ENCODE peak calls at places on chromosomes 4 and X, in five cellular contexts. One of them, this sample, is unnamed.

GRCh38 chrX:40471965-40472648 is 108.7 kb upstream of the ATP6AP2 start:
- DNase-seq in neuronal stem cell: no peak
- DNase-seq in hepatocyte: peak
- DNase-seq in caudate nucleus: peak
- DNase-seq in dorsolateral prefrontal cortex: peak
- DNase-seq in this sample: peak

GRCh38 chrX:585115-585808 is 45.3 kb upstream of the SHOX start:
- DNase-seq in caudate nucleus: no peak
- DNase-seq in hepatocyte: no peak
- DNase-seq in neuronal stem cell: no peak
- DNase-seq in dorsolateral prefrontal cortex: no peak
- DNase-seq in this sample: no peak

GRCh38 chrX:69398881-69399280 is 105.2 kb upstream of the NALF2 start:
- DNase-seq in dorsolateral prefrontal cortex: no peak
- DNase-seq in neuronal stem cell: no peak
- DNase-seq in hepatocyte: no peak
- DNase-seq in caudate nucleus: no peak
- DNase-seq in this sample: no peak

GRCh38 chr4:38236503-38236902 is 276.3 kb downstream of the PTTG2 start:
- DNase-seq in neuronal stem cell: no peak
- DNase-seq in hepatocyte: no peak
- DNase-seq in dorsolateral prefrontal cortex: no peak
- DNase-seq in caudate nucleus: no peak
- DNase-seq in this sample: no peak

GRCh38 chrX:68840256-68840655 is 11.4 kb downstream of the EFNB1 start:
- DNase-seq in neuronal stem cell: no peak
- DNase-seq in hepatocyte: no peak
- DNase-seq in caudate nucleus: no peak
- DNase-seq in dorsolateral prefrontal cortex: no peak
- DNase-seq in this sample: no peak

GRCh38 chrX:23634181-23634580 is 33.1 kb upstream of the PRDX4 start:
- DNase-seq in dorsolateral prefrontal cortex: no peak
- DNase-seq in caudate nucleus: no peak
- DNase-seq in neuronal stem cell: no peak
- DNase-seq in hepatocyte: no peak
- DNase-seq in this sample: no peak

GRCh38 chr4:26985836-26986235 is 125.2 kb downstream of the STIM2 start:
- DNase-seq in dorsolateral prefrontal cortex: no peak
- DNase-seq in hepatocyte: no peak
- DNase-seq in neuronal stem cell: no peak
- DNase-seq in caudate nucleus: no peak
- DNase-seq in this sample: no peak

GRCh38 chr4:129362685-129363274 is 266.8 kb downstream of the C4orf33 start:
- DNase-seq in neuronal stem cell: peak
- DNase-seq in caudate nucleus: no peak
- DNase-seq in dorsolateral prefrontal cortex: peak
- DNase-seq in hepatocyte: peak
- DNase-seq in this sample: peak

GRCh38 chr4:149630079-149630478 is 185.6 kb downstream of the IQCM start:
- DNase-seq in dorsolateral prefrontal cortex: no peak
- DNase-seq in neuronal stem cell: no peak
- DNase-seq in caudate nucleus: no peak
- DNase-seq in hepatocyte: no peak
- DNase-seq in this sample: no peak

GRCh38 chr4:40918330-40918729 is 168.6 kb downstream of the NSUN7 start:
- DNase-seq in caudate nucleus: no peak
- DNase-seq in neuronal stem cell: no peak
- DNase-seq in dorsolateral prefrontal cortex: no peak
- DNase-seq in hepatocyte: peak
- DNase-seq in this sample: peak

GRCh38 chrX:129606918-129607317 is 47.8 kb downstream of the APLN start:
- DNase-seq in neuronal stem cell: peak
- DNase-seq in hepatocyte: peak
- DNase-seq in dorsolateral prefrontal cortex: peak
- DNase-seq in caudate nucleus: no peak
- DNase-seq in this sample: peak

GRCh38 chrX:120021927-120022326 is 55.6 kb downstream of the RHOXF2B start:
- DNase-seq in dorsolateral prefrontal cortex: no peak
- DNase-seq in neuronal stem cell: no peak
- DNase-seq in caudate nucleus: no peak
- DNase-seq in hepatocyte: no peak
- DNase-seq in this sample: no peak

GRCh38 chr4:38983756-38984647 is 48.2 kb downstream of the TMEM156 start:
- DNase-seq in dorsolateral prefrontal cortex: no peak
- DNase-seq in neuronal stem cell: peak
- DNase-seq in caudate nucleus: no peak
- DNase-seq in hepatocyte: no peak
- DNase-seq in this sample: no peak

GRCh38 chr4:74426101-74426500 is 18.8 kb upstream of the AREG start:
- DNase-seq in caudate nucleus: no peak
- DNase-seq in dorsolateral prefrontal cortex: no peak
- DNase-seq in hepatocyte: no peak
- DNase-seq in neuronal stem cell: no peak
- DNase-seq in this sample: no peak

GRCh38 chr4:67604029-67604381 is 45.5 kb downstream of the STAP1 start:
- DNase-seq in caudate nucleus: no peak
- DNase-seq in dorsolateral prefrontal cortex: no peak
- DNase-seq in neuronal stem cell: no peak
- DNase-seq in hepatocyte: no peak
- DNase-seq in this sample: no peak

GRCh38 chr4:76023381-76023780 is at the start of gene CXCL10:
- DNase-seq in neuronal stem cell: no peak
- DNase-seq in hepatocyte: no peak
- DNase-seq in caudate nucleus: no peak
- DNase-seq in dorsolateral prefrontal cortex: no peak
- DNase-seq in this sample: no peak

GRCh38 chrX:153381684-153382532 is 19.2 kb downstream of the PNMA6E start:
- DNase-seq in hepatocyte: peak
- DNase-seq in dorsolateral prefrontal cortex: peak
- DNase-seq in neuronal stem cell: peak
- DNase-seq in caudate nucleus: no peak
- DNase-seq in this sample: no peak

GRCh38 chrX:7027071-7027470 is 120.4 kb upstream of the STS start:
- DNase-seq in dorsolateral prefrontal cortex: no peak
- DNase-seq in neuronal stem cell: no peak
- DNase-seq in caudate nucleus: no peak
- DNase-seq in hepatocyte: no peak
- DNase-seq in this sample: no peak

GRCh38 chr4:82748176-82748575 is 50.4 kb downstream of the SCD5 start:
- DNase-seq in caudate nucleus: no peak
- DNase-seq in hepatocyte: no peak
- DNase-seq in dorsolateral prefrontal cortex: peak
- DNase-seq in neuronal stem cell: no peak
- DNase-seq in this sample: no peak

GRCh38 chr4:38670939-38671593 is 7.1 kb downstream of the KLF3 start:
- DNase-seq in hepatocyte: no peak
- DNase-seq in neuronal stem cell: no peak
- DNase-seq in dorsolateral prefrontal cortex: no peak
- DNase-seq in caudate nucleus: no peak
- DNase-seq in this sample: no peak

GRCh38 chr4:8607603-8608481 is 15.3 kb downstream of the CPZ start:
- DNase-seq in caudate nucleus: no peak
- DNase-seq in dorsolateral prefrontal cortex: no peak
- DNase-seq in hepatocyte: peak
- DNase-seq in neuronal stem cell: peak
- DNase-seq in this sample: no peak

DNA sequence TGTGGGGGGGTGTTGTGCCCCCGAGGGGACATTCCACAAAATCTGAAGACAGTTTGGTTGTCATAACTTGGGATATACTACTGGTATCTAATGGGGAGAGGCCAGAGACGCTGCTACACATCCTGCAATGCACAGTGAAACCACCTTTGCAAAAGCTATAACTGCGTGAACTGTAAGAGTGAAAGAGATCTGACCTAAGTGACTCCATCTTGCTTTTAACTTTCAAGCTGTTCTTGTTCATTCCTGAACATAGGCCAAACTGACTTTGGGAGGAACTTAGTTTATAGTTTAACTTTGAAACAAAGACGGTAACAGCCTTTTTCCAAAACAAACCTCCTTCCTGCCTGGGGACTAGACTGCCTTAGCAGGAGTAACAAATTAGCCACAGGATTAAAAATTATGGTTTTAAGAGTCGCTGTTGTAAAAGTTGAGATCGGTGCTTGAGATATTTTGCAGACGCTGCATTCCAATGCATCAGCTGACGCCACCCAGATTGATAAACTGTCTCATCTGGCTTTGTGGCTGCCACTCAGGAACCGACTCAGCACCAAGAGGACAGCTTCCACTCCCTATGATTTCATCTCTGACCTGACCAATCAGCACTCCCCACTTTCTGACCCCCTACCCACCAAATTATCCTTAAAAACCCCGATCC is 70.9 kb downstream of the ATXN3L start:
- DNase-seq in neuronal stem cell: no peak
- DNase-seq in caudate nucleus: no peak
- DNase-seq in hepatocyte: no peak
- DNase-seq in dorsolateral prefrontal cortex: no peak
- DNase-seq in this sample: no peak
- H3K27ac ChIP-seq in neuronal stem cell: no peak
- H3K27ac ChIP-seq in caudate nucleus: no peak
- H3K27ac ChIP-seq in hepatocyte: peak
- H3K27ac ChIP-seq in dorsolateral prefrontal cortex: no peak
- H3K27ac ChIP-seq in this sample: peak

GRCh38 chr4:87649980-87650379 is at the start of gene DMP1:
- DNase-seq in dorsolateral prefrontal cortex: no peak
- DNase-seq in neuronal stem cell: no peak
- DNase-seq in caudate nucleus: no peak
- DNase-seq in hepatocyte: no peak
- DNase-seq in this sample: no peak

GRCh38 chr4:87654487-87655044 is 4.5 kb downstream of the DMP1 start:
- DNase-seq in hepatocyte: no peak
- DNase-seq in caudate nucleus: no peak
- DNase-seq in neuronal stem cell: no peak
- DNase-seq in dorsolateral prefrontal cortex: no peak
- DNase-seq in this sample: no peak

GRCh38 chr4:87651941-87652340 is 1.9 kb downstream of the DMP1 start:
- DNase-seq in caudate nucleus: no peak
- DNase-seq in hepatocyte: no peak
- DNase-seq in neuronal stem cell: no peak
- DNase-seq in dorsolateral prefrontal cortex: no peak
- DNase-seq in this sample: no peak

DNA sequence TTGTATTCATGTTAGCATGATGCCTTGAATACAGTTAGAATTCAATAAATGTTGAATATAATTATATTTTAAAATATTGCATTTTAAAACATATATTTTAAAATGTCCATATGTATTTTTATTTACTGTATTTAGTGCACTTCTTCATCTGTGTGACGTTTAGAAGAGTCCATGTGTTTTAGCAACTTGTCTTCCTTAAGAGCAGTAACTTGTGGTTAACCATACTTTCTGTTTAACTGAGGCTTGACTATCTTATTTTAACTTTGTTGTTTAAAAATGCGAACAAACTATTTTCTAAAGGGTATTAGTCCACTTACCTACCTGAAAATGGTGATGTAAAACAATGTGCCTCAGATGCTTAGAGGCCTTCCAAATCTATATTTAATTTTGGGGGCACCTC is 858 bp downstream of the DMP1 start:
- DNase-seq in dorsolateral prefrontal cortex: no peak
- DNase-seq in hepatocyte: no peak
- DNase-seq in neuronal stem cell: no peak
- DNase-seq in caudate nucleus: no peak
- DNase-seq in this sample: no peak
- H3K27ac ChIP-seq in dorsolateral prefrontal cortex: no peak
- H3K27ac ChIP-seq in hepatocyte: no peak
- H3K27ac ChIP-seq in neuronal stem cell: no peak
- H3K27ac ChIP-seq in caudate nucleus: no peak
- H3K27ac ChIP-seq in this sample: no peak

GRCh38 chrX:19349263-19349662 is 5.5 kb downstream of the PDHA1 start:
- DNase-seq in caudate nucleus: no peak
- DNase-seq in hepatocyte: no peak
- DNase-seq in dorsolateral prefrontal cortex: no peak
- DNase-seq in neuronal stem cell: no peak
- DNase-seq in this sample: no peak

GRCh38 chrX:19347916-19348315 is 4.2 kb downstream of the PDHA1 start:
- DNase-seq in caudate nucleus: no peak
- DNase-seq in hepatocyte: no peak
- DNase-seq in neuronal stem cell: no peak
- DNase-seq in dorsolateral prefrontal cortex: no peak
- DNase-seq in this sample: no peak

GRCh38 chrX:19354625-19355024 is 10.9 kb downstream of the PDHA1 start:
- DNase-seq in dorsolateral prefrontal cortex: no peak
- DNase-seq in neuronal stem cell: no peak
- DNase-seq in hepatocyte: no peak
- DNase-seq in caudate nucleus: no peak
- DNase-seq in this sample: no peak

DNA sequence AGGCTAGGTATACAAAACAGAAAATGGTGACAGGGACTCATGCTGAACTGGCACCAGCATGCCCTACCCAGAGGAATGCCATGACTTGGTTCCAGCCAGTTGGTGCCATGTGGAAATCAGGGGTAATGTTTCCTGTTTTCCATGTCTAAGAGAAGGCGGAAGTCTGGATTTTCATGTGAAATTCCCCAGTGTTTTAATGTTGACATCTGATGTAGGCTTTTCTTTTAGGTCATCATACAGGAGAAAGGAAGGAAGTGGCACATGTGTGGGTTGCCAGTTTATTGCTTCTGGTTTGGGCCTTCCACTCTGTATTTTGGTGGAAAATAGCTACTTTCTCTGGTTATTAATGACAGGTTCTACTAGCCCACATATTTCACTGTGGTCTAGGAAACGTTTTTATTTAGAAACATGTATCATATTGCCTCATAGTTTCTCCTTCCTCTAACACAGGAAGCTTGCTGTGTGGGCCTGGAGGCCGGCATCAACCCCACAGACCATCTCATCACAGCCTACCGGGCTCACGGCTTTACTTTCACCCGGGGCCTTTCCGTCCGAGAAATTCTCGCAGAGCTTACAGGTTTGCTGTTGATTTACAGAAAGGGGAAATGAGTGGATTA is 7.2 kb downstream of the PDHA1 start:
- DNase-seq in caudate nucleus: no peak
- DNase-seq in neuronal stem cell: no peak
- DNase-seq in hepatocyte: no peak
- DNase-seq in dorsolateral prefrontal cortex: no peak
- DNase-seq in this sample: no peak
- H3K27ac ChIP-seq in caudate nucleus: no peak
- H3K27ac ChIP-seq in neuronal stem cell: no peak
- H3K27ac ChIP-seq in hepatocyte: no peak
- H3K27ac ChIP-seq in dorsolateral prefrontal cortex: no peak
- H3K27ac ChIP-seq in this sample: no peak

DNA sequence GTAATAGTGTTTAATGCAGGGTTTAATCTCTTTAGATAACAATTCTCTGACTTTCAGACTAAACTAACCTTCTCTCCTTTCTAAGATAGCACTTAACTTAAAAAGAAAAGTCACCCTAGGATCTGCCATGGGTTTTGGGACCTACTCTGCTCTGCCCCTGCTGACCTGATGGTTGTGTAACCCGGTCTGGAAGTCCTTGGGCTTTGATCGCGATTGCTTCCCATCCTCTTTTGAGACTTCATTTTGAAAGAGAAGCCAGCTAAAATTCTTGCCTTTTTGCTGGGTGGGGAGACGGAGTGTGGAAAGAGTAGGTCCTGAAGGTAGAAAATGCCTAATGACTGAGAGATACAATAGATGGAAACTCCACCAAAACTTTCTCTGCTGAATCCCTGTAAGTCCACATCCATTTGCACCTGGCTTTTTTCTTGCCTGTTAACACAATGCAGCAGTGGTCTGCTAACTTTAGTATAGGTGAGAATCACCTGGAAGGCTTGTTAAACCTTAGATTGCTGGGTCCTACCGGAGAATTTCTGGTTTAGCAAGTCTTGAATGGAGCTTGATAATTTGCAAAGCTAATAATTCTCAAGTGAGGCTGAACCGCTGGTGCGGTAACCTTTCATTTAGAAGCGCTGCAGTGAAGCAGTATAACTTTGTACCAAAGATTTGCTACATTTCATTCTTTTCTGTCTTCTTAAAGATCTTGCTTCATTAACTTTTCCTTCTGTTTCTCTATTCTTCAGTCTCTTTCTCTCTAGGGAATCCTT is 45.6 kb upstream of the CCSER1 start:
- DNase-seq in hepatocyte: no peak
- DNase-seq in caudate nucleus: no peak
- DNase-seq in dorsolateral prefrontal cortex: no peak
- DNase-seq in neuronal stem cell: no peak
- DNase-seq in this sample: no peak
- H3K27ac ChIP-seq in hepatocyte: no peak
- H3K27ac ChIP-seq in caudate nucleus: no peak
- H3K27ac ChIP-seq in dorsolateral prefrontal cortex: no peak
- H3K27ac ChIP-seq in neuronal stem cell: no peak
- H3K27ac ChIP-seq in this sample: no peak

This sample was measured in breast epithelium.